ENCODE peak calls at places on chromosomes 3 and 15, in ten cellular contexts. Q is NCI-H226; P is caudate nucleus; K is EH; D is NCI-H1694 treated with DMSO at 0.1 percent for 48 hours; S is frontal cortex; R is amniotic stem cell; N is HS-5; Y is activated naive CD4-positive, alpha-beta T cell treated with anti-CD3 and anti-CD28 coated beads for 36 hours; X is GM13977. V is an unnamed sample.

GRCh38 chr3:9810357-9810726 is 280 bp downstream of the TTLL3 start:
- DNase-seq in S (no peak), K (no peak), X (no peak), R (no peak), D (no peak), N (no peak), Y (no peak), P (no peak), Q (no peak), V (no peak)

GRCh38 chr3:98617841-98618240 is 24.4 kb upstream of the CPOX start:
- DNase-seq in Y (no peak), K (no peak), S (no peak), D (no peak), R (no peak), X (no peak), Q (no peak), P (no peak), N (no peak), V (no peak)

GRCh38 chr15:90870354-90871096 is 2.1 kb downstream of the FURIN start:
- DNase-seq in R (no peak), Q (no peak), X (peak; percentile 47), N (no peak), D (no peak), Y (peak; percentile 21), K (peak; percentile 5), S (no peak), P (no peak), V (no peak)

GRCh38 chr3:193297421-193297820 is 56.4 kb downstream of the PLAAT1 start:
- DNase-seq in P (no peak), Q (peak; percentile 39), R (no peak), S (no peak), N (no peak), Y (no peak), D (no peak), K (peak; percentile 1), X (no peak), V (no peak)

GRCh38 chr3:48765376-48765775 is 48.4 kb upstream of the IP6K2 start:
- DNase-seq in S (no peak), D (no peak), P (no peak), Y (no peak), K (peak; percentile 8), N (no peak), X (no peak), R (no peak), Q (no peak), V (no peak)

GRCh38 chr3:197139586-197139985 is 110.0 kb upstream of the MELTF start:
- DNase-seq in Q (no peak), P (no peak), S (no peak), N (no peak), Y (no peak), D (no peak), K (no peak), R (no peak), X (no peak), V (no peak)

GRCh38 chr3:196547067-196547466 is 21.3 kb downstream of the WDR53 start:
- DNase-seq in R (no peak), K (no peak), D (no peak), Y (no peak), P (no peak), S (no peak), Q (no peak), X (no peak), N (no peak), V (no peak)

GRCh38 chr15:39654308-39654707 is 73.4 kb downstream of the THBS1 start:
- DNase-seq in P (no peak), S (no peak), K (no peak), R (no peak), X (no peak), Q (no peak), D (no peak), Y (no peak), N (no peak), V (no peak)

GRCh38 chr3:134694445-134694844 is 43.6 kb upstream of the KY start:
- DNase-seq in N (no peak), S (no peak), K (no peak), R (no peak), Y (no peak), P (no peak), D (no peak), X (no peak), Q (no peak), V (no peak)

GRCh38 chr3:122105626-122106025 is 50.5 kb downstream of the CD86 start:
- DNase-seq in R (no peak), P (no peak), Q (no peak), N (no peak), K (no peak), X (no peak), D (no peak), Y (no peak), S (no peak), V (no peak)

GRCh38 chr3:111538687-111539086 is 3.3 kb upstream of the CD96 start:
- DNase-seq in K (peak; percentile 73), Y (no peak), N (peak; percentile 41), X (no peak), D (no peak), P (no peak), S (no peak), Q (peak; percentile 71), R (no peak), V (no peak)

GRCh38 chr3:15685927-15686326 is 84.4 kb downstream of the BTD start:
- DNase-seq in S (no peak), Y (no peak), P (no peak), R (no peak), X (no peak), Q (no peak), K (no peak), D (no peak), N (no peak), V (no peak)

GRCh38 chr15:67955256-67955655 is 98.9 kb upstream of the PIAS1 start:
- DNase-seq in X (no peak), N (no peak), R (no peak), Y (no peak), S (no peak), D (no peak), Q (no peak), P (no peak), K (peak; percentile 58), V (no peak)

GRCh38 chr15:85462029-85462428 is 81.6 kb downstream of the AKAP13 start:
- DNase-seq in S (no peak), D (no peak), R (no peak), P (no peak), Q (no peak), N (no peak), K (no peak), X (no peak), Y (peak; percentile 22), V (no peak)

GRCh38 chr15:82763361-82764142 is 42.3 kb downstream of the FSD2 start:
- DNase-seq in R (no peak), D (no peak), P (no peak), K (no peak), S (no peak), X (no peak), Q (no peak), N (no peak), Y (no peak), V (no peak)

GRCh38 chr3:27025718-27026117 is 343.5 kb downstream of the NEK10 start:
- DNase-seq in Y (no peak), D (no peak), K (no peak), N (no peak), R (no peak), S (no peak), P (no peak), X (no peak), Q (no peak), V (no peak)

GRCh38 chr3:57951106-57951882 is 56.9 kb upstream of the FLNB start:
- DNase-seq in X (no peak), D (no peak), Q (peak; percentile 59), N (peak; percentile 67), R (peak; percentile 49), Y (no peak), P (peak; percentile 23), K (peak; percentile 94), S (no peak), V (no peak)

GRCh38 chr3:121957674-121958419 is 63.6 kb downstream of the SLC15A2 start:
- DNase-seq in N (no peak), X (no peak), S (no peak), D (no peak), Y (no peak), Q (no peak), P (no peak), R (no peak), K (no peak), V (peak; percentile 84)